ENCODE peak calls at places on chromosomes 1 and 21, in five cellular contexts. O is CD8-positive, alpha-beta T cell; I is IMR-90; P is breast epithelium; X is tibial nerve. H is an unnamed sample.
A peak's percentile ranks its signal among the peaks of the same experiment; 100 is the strongest.

GRCh38 chr1:24905979-24906720 is 23.9 kb downstream of the RUNX3 start:
- DNase-seq in P (peak; percentile 34), O (no peak), I (no peak), X (no peak), H (no peak)

GRCh38 chr1:153390938-153391710 is at the start of gene S100A8:
- DNase-seq in X (peak; percentile 27), O (no peak), I (no peak), P (peak; percentile 63), H (no peak)

GRCh38 chr1:89557443-89557820 is 32.8 kb downstream of the LRRC8B start:
- DNase-seq in X (no peak), O (no peak), P (no peak), I (no peak), H (no peak)

GRCh38 chr1:176897350-176898236 is 266.9 kb downstream of the ASTN1 start:
- DNase-seq in I (peak; percentile 61), O (no peak), X (peak; percentile 40), P (peak; percentile 57), H (no peak)

GRCh38 chr1:246748867-246749266 is 24.7 kb downstream of the SCCPDH start:
- DNase-seq in I (no peak), X (no peak), O (no peak), P (no peak), H (no peak)

GRCh38 chr1:185040333-185040732 is 5.0 kb upstream of the RNF2 start:
- DNase-seq in O (no peak), P (no peak), I (no peak), X (no peak), H (no peak)

GRCh38 chr1:53654216-53655210 is 84.5 kb downstream of the GLIS1 start:
- DNase-seq in X (no peak), I (peak; percentile 93), O (no peak), P (peak; percentile 15), H (no peak)

GRCh38 chr1:201999625-202000238 is 10.7 kb upstream of the ELF3 start:
- DNase-seq in I (peak; percentile 53), X (no peak), O (no peak), P (no peak), H (no peak)

GRCh38 chr1:150550222-150551048 is 1.2 kb downstream of the ADAMTSL4 start:
- DNase-seq in X (no peak), I (no peak), O (no peak), P (no peak), H (no peak)

GRCh38 chr1:109984456-109985250 is at the start of gene AHCYL1:
- DNase-seq in O (peak; percentile 99), I (peak; percentile 99), P (peak; percentile 100), X (peak; percentile 99), H (peak; percentile 98)

GRCh38 chr1:211731456-211732275 is 56.2 kb upstream of the NEK2 start:
- DNase-seq in I (no peak), P (no peak), O (no peak), X (no peak), H (no peak)

GRCh38 chr1:91851130-91852010 is 34.6 kb downstream of the TGFBR3 start:
- DNase-seq in I (peak; percentile 89), O (no peak), P (peak; percentile 77), X (peak; percentile 84), H (no peak)

GRCh38 chr1:41632788-41633575 is 148.5 kb upstream of the EDN2 start:
- DNase-seq in X (no peak), P (no peak), O (no peak), I (no peak), H (no peak)

GRCh38 chr1:4174291-4175200 is 274.5 kb upstream of the C1orf174 start:
- DNase-seq in O (no peak), I (no peak), X (no peak), P (no peak), H (no peak)

GRCh38 chr1:173744651-173745050 is 29.9 kb downstream of the KLHL20 start:
- DNase-seq in P (no peak), O (no peak), X (no peak), I (no peak), H (no peak)

GRCh38 chr1:46635205-46635604 is 18.6 kb upstream of the MOB3C start:
- DNase-seq in O (no peak), X (no peak), I (no peak), P (no peak), H (no peak)

GRCh38 chr1:38029725-38030511 is 16.7 kb downstream of the POU3F1 start:
- DNase-seq in O (peak; percentile 53), X (no peak), P (no peak), I (peak; percentile 62), H (no peak)

GRCh38 chr1:202187040-202187671 is 6.4 kb upstream of the LGR6 start:
- DNase-seq in X (no peak), I (no peak), P (no peak), O (no peak), H (no peak)

GRCh38 chr1:30730351-30731108 is 7.1 kb upstream of the MATN1 start:
- DNase-seq in X (no peak), O (no peak), P (no peak), I (no peak), H (no peak)

GRCh38 chr1:12249181-12249580 is 19.4 kb downstream of the VPS13D start:
- DNase-seq in X (no peak), I (peak; percentile 58), O (no peak), P (no peak), H (no peak)

GRCh38 chr1:156295391-156295947 is at the start of gene GLMP:
- DNase-seq in O (peak; percentile 63), X (peak; percentile 49), P (peak; percentile 62), I (peak; percentile 64), H (peak; percentile 47)

GRCh38 chr1:28601696-28602095 is 9.6 kb downstream of the RAB42 start:
- DNase-seq in I (peak; percentile 97), X (no peak), P (no peak), O (no peak), H (no peak)

GRCh38 chr1:168163670-168164069 is 15.1 kb upstream of the TIPRL start:
- DNase-seq in X (no peak), I (no peak), O (no peak), P (no peak), H (no peak)

GRCh38 chr1:169483500-169483966 is 2.2 kb downstream of the SLC19A2 start:
- DNase-seq in I (peak; percentile 79), P (no peak), O (no peak), X (no peak), H (no peak)

GRCh38 chr1:36962991-36963390 is 71.3 kb downstream of the GRIK3 start:
- DNase-seq in I (no peak), O (no peak), P (no peak), X (no peak), H (no peak)

GRCh38 chr1:85569737-85570404 is 10.7 kb upstream of the CCN1 start:
- DNase-seq in P (no peak), X (no peak), I (peak; percentile 23), O (no peak), H (no peak)

GRCh38 chr1:229900220-229900619 is 166.8 kb upstream of the GALNT2 start:
- DNase-seq in X (no peak), I (no peak), P (no peak), O (no peak), H (no peak)

GRCh38 chr1:109239047-109239579 is 10.2 kb upstream of the CELSR2 start:
- DNase-seq in X (no peak), O (no peak), P (no peak), I (no peak), H (no peak)

GRCh38 chr21:15054089-15054488 is 10.7 kb downstream of the NRIP1 start:
- DNase-seq in X (no peak), I (no peak), P (no peak), O (no peak), H (no peak)
- H3K27ac ChIP-seq in X (no peak overlapping the region), I (no peak overlapping the region), P (no peak overlapping the region), O (no peak overlapping the region), H (no peak overlapping the region)

GRCh38 chr1:14149431-14149830 is 449.1 kb upstream of the KAZN start:
- DNase-seq in O (no peak), X (no peak), P (no peak), I (no peak), H (no peak)
- TF ChIP-seq CTCF in O (no peak), X (no peak), P (no peak), I (no peak), H (no peak)

GRCh38 chr1:180386740-180387367 is 115.5 kb downstream of the ACBD6 start:
- DNase-seq in P (no peak), X (no peak), O (no peak), I (peak; percentile 34), H (no peak)
- H3K9me3 ChIP-seq in P (peaks cover 12% of the 10 kb centered on the region), X (no peaks in the 10 kb centered on the region), O (no peaks in the 10 kb centered on the region), I (peaks cover 7% of the 10 kb centered on the region), H (peaks cover 34% of the 10 kb centered on the region)

DNA sequence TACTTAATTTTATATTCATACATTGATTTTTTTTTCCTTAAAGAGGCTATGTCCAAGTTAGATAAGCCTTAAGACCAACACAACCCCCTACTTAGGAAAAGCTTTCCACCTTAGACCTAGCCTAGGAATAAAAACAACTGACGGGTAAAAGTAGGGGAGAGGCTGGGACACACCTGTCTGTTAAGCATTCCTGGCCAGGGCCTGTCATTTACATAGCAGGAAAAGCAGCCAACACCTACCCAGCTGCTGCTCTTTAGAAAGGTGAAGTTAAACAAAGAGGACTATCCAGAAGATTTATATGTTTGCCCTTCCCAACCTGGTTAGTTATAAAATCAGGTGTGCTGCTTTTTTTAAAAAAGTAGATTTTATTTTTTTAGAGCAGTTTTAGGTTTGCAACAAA is 29.1 kb upstream of the SAMD13 start:
- DNase-seq in P (no peak), O (no peak), I (no peak), X (no peak), H (no peak)
- H3K27ac ChIP-seq in P (no peak overlapping the region), O (no peak overlapping the region), I (no peak overlapping the region), X (no peak overlapping the region), H (no peak overlapping the region)

H was measured in CD4-positive, alpha-beta T cell.